ENCODE peak calls at places on chromosomes 13 and 19, in eight cellular contexts. I is cardiac muscle cell; R is fibroblast of pulmonary artery; Y is HepG2; G is DND-41; W is CD4-positive, alpha-beta T cell; U is colonic mucosa; N is pancreas. M is an unnamed sample.

GRCh38 chr13:50798923-50799322 is 44.6 kb downstream of the DLEU7 start:
- DNase-seq in I (no peak), R (peak), Y (no peak), G (no peak), W (no peak), U (no peak), N (no peak), M (no peak)

GRCh38 chr13:26310003-26310402 is 56.1 kb downstream of the CDK8 start:
- DNase-seq in I (no peak), R (no peak), Y (no peak), G (no peak), W (no peak), U (no peak), N (no peak), M (no peak)

GRCh38 chr19:52956917-52957316 is 5.8 kb downstream of the ZNF816 start:
- DNase-seq in I (no peak), R (no peak), Y (no peak), G (no peak), W (no peak), U (no peak), N (no peak), M (no peak)

GRCh38 chr13:24168392-24168750 is 7.9 kb downstream of the SPATA13 start:
- DNase-seq in I (no peak), R (no peak), Y (no peak), G (no peak), W (no peak), U (no peak), N (no peak), M (no peak)

GRCh38 chr19:50836543-50837195 is 3.3 kb upstream of the KLK15 start:
- DNase-seq in I (no peak), R (no peak), Y (no peak), G (no peak), W (no peak), U (no peak), N (peak), M (no peak)

GRCh38 chr19:5172859-5173577 is 167.6 kb downstream of the PTPRS start:
- DNase-seq in I (no peak), R (peak), Y (no peak), G (no peak), W (no peak), U (no peak), N (no peak), M (no peak)

GRCh38 chr13:108276060-108276459 is 6.5 kb downstream of the TNFSF13B start:
- DNase-seq in I (no peak), R (peak), Y (no peak), G (no peak), W (no peak), U (peak), N (no peak), M (no peak)

GRCh38 chr13:110044521-110045200 is 258.3 kb upstream of the IRS2 start:
- DNase-seq in I (no peak), R (peak), Y (no peak), G (no peak), W (no peak), U (no peak), N (no peak), M (no peak)

GRCh38 chr19:13757805-13758772 is 6.2 kb upstream of the MRI1 start:
- DNase-seq in I (no peak), R (no peak), Y (no peak), G (no peak), W (no peak), U (no peak), N (no peak), M (no peak)

GRCh38 chr19:51462276-51462675 is 4.0 kb upstream of the SIGLEC8 start:
- DNase-seq in I (no peak), R (no peak), Y (no peak), G (no peak), W (no peak), U (no peak), N (no peak), M (no peak)

GRCh38 chr19:45716314-45717130 is 14.2 kb downstream of the FBXO46 start:
- DNase-seq in I (peak), R (peak), Y (no peak), G (peak), W (no peak), U (peak), N (no peak), M (no peak)

GRCh38 chr13:111539791-111540446 is 219.5 kb downstream of the TEX29 start:
- DNase-seq in I (no peak), R (no peak), Y (no peak), G (no peak), W (no peak), U (no peak), N (no peak), M (no peak)

GRCh38 chr19:58001895-58002369 is 688 bp downstream of the ZNF606 start:
- DNase-seq in I (peak), R (peak), Y (peak), G (peak), W (peak), U (peak), N (no peak), M (no peak)

GRCh38 chr13:86185636-86186035 is 386.4 kb upstream of the SLITRK6 start:
- DNase-seq in I (no peak), R (no peak), Y (no peak), G (no peak), W (no peak), U (no peak), N (no peak), M (no peak)

GRCh38 chr13:29279859-29280258 is 315.6 kb downstream of the SLC7A1 start:
- DNase-seq in I (no peak), R (no peak), Y (no peak), G (no peak), W (no peak), U (no peak), N (no peak), M (no peak)

GRCh38 chr13:29282096-29282495 is 313.4 kb downstream of the SLC7A1 start:
- DNase-seq in I (no peak), R (no peak), Y (no peak), G (no peak), W (no peak), U (no peak), N (no peak), M (no peak)

DNA sequence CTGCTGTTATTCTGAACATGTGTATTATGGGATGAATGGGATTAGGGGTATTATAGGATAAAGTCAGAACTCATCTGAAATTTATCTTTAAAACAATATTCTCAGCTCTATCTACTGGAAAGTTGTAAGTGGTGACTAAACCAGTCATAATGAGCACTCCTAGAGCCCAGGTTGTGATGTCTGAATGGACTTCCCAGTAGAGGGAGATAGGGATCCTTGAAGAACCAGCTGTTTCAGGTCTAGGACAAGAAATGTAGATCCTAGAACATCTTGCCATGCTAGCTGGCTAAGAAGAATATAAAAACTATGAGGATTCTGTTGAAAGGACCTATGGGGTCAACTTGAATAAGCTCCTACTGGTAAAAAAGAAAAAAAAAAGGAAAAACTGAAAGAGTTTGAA is 310.8 kb downstream of the SLC7A1 start:
- DNase-seq in I (no peak), R (no peak), Y (no peak), G (no peak), W (no peak), U (no peak), N (no peak), M (no peak)
- TF ChIP-seq CTCF in I (no peak), R (no peak), Y (no peak), G (no peak), W (no peak), U (no peak), N (no peak), M (no peak)

DNA sequence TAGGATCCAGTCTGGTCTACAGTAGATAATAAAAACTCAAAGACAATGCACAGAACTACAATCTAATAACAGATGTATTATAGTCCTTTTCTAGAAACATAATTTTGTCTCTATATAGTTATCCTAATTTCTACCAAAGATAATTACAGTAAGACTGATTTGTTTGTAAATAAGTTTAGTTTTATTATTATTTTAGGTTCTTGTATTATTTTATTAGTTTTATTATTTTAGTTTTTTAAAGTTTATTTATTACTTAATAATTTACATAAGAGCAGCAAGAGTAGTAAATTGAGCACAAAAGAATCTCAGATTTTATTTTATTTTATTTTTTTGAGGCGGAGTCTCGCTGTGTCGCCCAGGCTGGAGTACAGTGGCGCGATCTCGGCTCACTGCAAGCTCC is 22.3 kb upstream of the ZNF227 start:
- DNase-seq in I (no peak), R (no peak), Y (no peak), G (no peak), W (no peak), U (no peak), N (no peak), M (no peak)
- TF ChIP-seq CTCF in I (no peak), R (no peak), Y (no peak), G (no peak), W (no peak), U (no peak), N (no peak), M (no peak)

DNA sequence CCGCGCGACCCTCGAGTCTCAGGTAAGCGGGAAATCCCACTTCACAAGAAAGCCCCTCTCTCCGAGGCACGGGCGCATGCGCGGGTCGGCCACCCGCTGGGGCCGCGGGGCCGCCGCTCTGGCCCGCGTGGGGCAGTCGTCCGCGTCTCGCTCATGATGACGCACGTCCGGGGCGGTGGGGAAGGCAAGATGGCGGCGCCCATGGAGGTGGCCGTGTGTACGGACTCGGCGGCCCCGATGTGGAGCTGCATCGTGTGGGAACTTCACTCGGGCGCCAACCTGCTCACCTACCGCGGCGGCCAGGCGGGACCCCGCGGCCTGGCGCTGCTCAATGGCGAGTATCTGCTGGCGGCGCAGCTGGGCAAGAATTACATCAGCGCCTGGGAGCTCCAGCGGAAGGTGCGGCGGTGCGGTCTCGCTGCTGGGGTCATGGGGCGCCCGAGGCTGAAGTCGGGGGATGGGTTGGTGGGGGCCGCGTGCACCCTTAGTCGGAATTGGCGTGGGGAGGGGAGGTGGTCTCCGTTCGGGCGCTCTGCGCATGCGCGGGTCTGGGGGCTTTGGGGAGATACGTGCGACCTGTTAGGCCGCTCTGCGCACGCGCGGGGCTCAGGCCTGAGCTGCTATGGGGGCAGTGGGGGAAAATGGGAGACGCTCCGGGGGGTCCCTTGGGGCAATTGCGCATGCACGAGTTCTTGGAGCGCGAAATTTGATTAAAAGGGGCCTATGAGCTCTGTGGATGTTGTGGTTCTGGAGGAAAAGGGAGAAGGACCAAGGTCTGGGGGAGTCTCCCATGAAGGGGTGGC is at the start of gene WDR18:
- DNase-seq in I (peak), R (peak), Y (peak), G (peak), W (peak), U (peak), N (peak), M (peak)
- TF ChIP-seq CTCF in I (peak), R (no peak), Y (peak), G (peak), W (no peak), U (no peak), N (no peak), M (no peak)

DNA sequence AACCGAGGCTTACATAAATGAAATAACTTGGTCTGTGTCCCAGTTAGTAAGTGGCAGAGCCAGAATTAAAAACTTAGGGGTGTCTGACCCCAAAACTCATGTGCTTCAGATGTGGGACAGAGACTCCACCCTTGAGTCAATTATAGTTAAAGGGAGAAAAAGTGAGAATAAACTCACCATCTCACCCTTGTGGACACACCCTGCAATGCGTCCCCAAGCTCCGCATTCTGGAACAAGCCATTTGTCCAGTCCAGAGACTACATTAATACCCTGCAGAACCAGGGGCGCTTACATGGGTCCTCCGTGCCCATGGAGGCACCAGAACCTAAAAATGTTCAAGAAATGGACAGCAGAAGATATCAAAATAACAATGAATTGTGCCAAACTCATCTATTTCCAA is 207.0 kb upstream of the ZNF507 start:
- DNase-seq in I (no peak), R (no peak), Y (no peak), G (no peak), W (no peak), U (no peak), N (no peak), M (no peak)
- TF ChIP-seq CTCF in I (no peak), R (no peak), Y (no peak), G (peak), W (no peak), U (no peak), N (no peak), M (peak)

M was measured in glutamatergic neuron.